ENCODE peak calls at places on chromosomes 5 and 9, in four cellular contexts. B, R, J and L are unnamed samples.
A peak's percentile ranks its signal among the peaks of the same experiment; 100 is the strongest.

GRCh38 chr5:120229036-120229435 is 235.1 kb upstream of the PRR16 start:
- ATAC-seq in B (no peak), R (no peak), J (no peak), L (peak; percentile 34)

GRCh38 chr9:98989036-98990000 is 45.6 kb downstream of the COL15A1 start:
- ATAC-seq in B (peak; percentile 91), R (peak; percentile 38), J (peak; percentile 53), L (peak; percentile 4)

GRCh38 chr9:83598487-83598886 is 24.5 kb upstream of the IDNK start:
- ATAC-seq in B (peak; percentile 30), R (no peak), J (peak; percentile 60), L (no peak)

GRCh38 chr9:96218821-96219614 is 83.0 kb downstream of the HSD17B3 start:
- ATAC-seq in B (no peak), R (peak; percentile 31), J (peak; percentile 27), L (no peak)

GRCh38 chr5:178252258-178252657 is 19.7 kb upstream of the PHYKPL start:
- ATAC-seq in B (no peak), R (no peak), J (no peak), L (no peak)

GRCh38 chr5:170741801-170742200 is 41.7 kb upstream of the GABRP start:
- ATAC-seq in B (no peak), R (no peak), J (no peak), L (no peak)

GRCh38 chr5:169721771-169722170 is 84.7 kb downstream of the DOCK2 start:
- ATAC-seq in B (no peak), R (no peak), J (no peak), L (no peak)

GRCh38 chr9:93459432-93459847 is 6.1 kb upstream of the FAM120AOS start:
- ATAC-seq in B (no peak), R (no peak), J (peak; percentile 13), L (no peak)

GRCh38 chr5:11240293-11241190 is 479.5 kb upstream of the DAP start:
- ATAC-seq in B (no peak), R (no peak), J (peak; percentile 34), L (no peak)

GRCh38 chr9:125700791-125701190 is 6.2 kb downstream of the MAPKAP1 start:
- ATAC-seq in B (no peak), R (peak; percentile 91), J (no peak), L (peak; percentile 97)

GRCh38 chr5:133814152-133814551 is 154.3 kb downstream of the C5orf15 start:
- ATAC-seq in B (no peak), R (no peak), J (no peak), L (no peak)

GRCh38 chr9:121999556-121999955 is 93.6 kb downstream of the TTLL11 start:
- ATAC-seq in B (no peak), R (no peak), J (no peak), L (no peak)

GRCh38 chr9:73199886-73200285 is 48.2 kb downstream of the ANXA1 start:
- ATAC-seq in B (peak; percentile 99), R (no peak), J (no peak), L (no peak)

GRCh38 chr5:1098986-1099597 is 12.8 kb downstream of the SLC12A7 start:
- ATAC-seq in B (peak; percentile 38), R (no peak), J (peak; percentile 45), L (no peak)

GRCh38 chr9:95373069-95373681 is 55.7 kb upstream of the FANCC start:
- ATAC-seq in B (peak; percentile 48), R (no peak), J (no peak), L (no peak)

GRCh38 chr5:124617787-124618186 is 128.7 kb downstream of the ZNF608 start:
- ATAC-seq in B (no peak), R (no peak), J (no peak), L (no peak)

GRCh38 chr5:79119486-79119885 is 7.9 kb downstream of the BHMT start:
- ATAC-seq in B (no peak), R (no peak), J (no peak), L (no peak)

GRCh38 chr9:94783121-94783664 is 56.7 kb downstream of the AOPEP start:
- ATAC-seq in B (peak; percentile 96), R (peak; percentile 56), J (peak; percentile 94), L (no peak)

GRCh38 chr9:119337566-119337965 is 31.7 kb downstream of the BRINP1 start:
- ATAC-seq in B (no peak), R (no peak), J (no peak), L (no peak)

GRCh38 chr5:139690385-139691274 is 42.5 kb downstream of the CXXC5 start:
- ATAC-seq in B (peak; percentile 38), R (no peak), J (no peak), L (no peak)